ENCODE peak calls at places on chromosomes 6 and 20, in seven cellular contexts. One of them, this sample, is unnamed.

GRCh38 chr20:44461142-44461802 is 14.4 kb upstream of the TTPAL start:
- DNase-seq in head of caudate nucleus: no peak
- DNase-seq in transverse colon: peak
- DNase-seq in stimulated activated CD4-positive, alpha-beta T cell treated with anti-CD3 and anti-CD28 coated beads, Interleukin-15, amount 100 ng/mL, for 24 hours: no peak
- DNase-seq in HAP-1: no peak
- DNase-seq in glomerular endothelial cell: no peak
- DNase-seq in skeletal muscle cell: no peak
- DNase-seq in this sample: no peak

GRCh38 chr20:63355781-63356295 is 5.3 kb downstream of the CHRNA4 start:
- DNase-seq in head of caudate nucleus: no peak
- DNase-seq in glomerular endothelial cell: no peak
- DNase-seq in HAP-1: no peak
- DNase-seq in stimulated activated CD4-positive, alpha-beta T cell treated with anti-CD3 and anti-CD28 coated beads, Interleukin-15, amount 100 ng/mL, for 24 hours: no peak
- DNase-seq in transverse colon: no peak
- DNase-seq in skeletal muscle cell: no peak
- DNase-seq in this sample: no peak

GRCh38 chr20:35901678-35902544 is 52.4 kb downstream of the SCAND1 start:
- DNase-seq in HAP-1: no peak
- DNase-seq in skeletal muscle cell: peak
- DNase-seq in stimulated activated CD4-positive, alpha-beta T cell treated with anti-CD3 and anti-CD28 coated beads, Interleukin-15, amount 100 ng/mL, for 24 hours: no peak
- DNase-seq in transverse colon: no peak
- DNase-seq in head of caudate nucleus: no peak
- DNase-seq in glomerular endothelial cell: peak
- DNase-seq in this sample: peak

GRCh38 chr6:24936641-24937317 is 1.0 kb upstream of the RIPOR2 start:
- DNase-seq in transverse colon: no peak
- DNase-seq in HAP-1: no peak
- DNase-seq in glomerular endothelial cell: no peak
- DNase-seq in stimulated activated CD4-positive, alpha-beta T cell treated with anti-CD3 and anti-CD28 coated beads, Interleukin-15, amount 100 ng/mL, for 24 hours: peak
- DNase-seq in skeletal muscle cell: no peak
- DNase-seq in head of caudate nucleus: no peak
- DNase-seq in this sample: no peak

GRCh38 chr6:97195117-97195516 is 87.9 kb downstream of the MMS22L start:
- DNase-seq in stimulated activated CD4-positive, alpha-beta T cell treated with anti-CD3 and anti-CD28 coated beads, Interleukin-15, amount 100 ng/mL, for 24 hours: no peak
- DNase-seq in skeletal muscle cell: peak
- DNase-seq in head of caudate nucleus: no peak
- DNase-seq in glomerular endothelial cell: no peak
- DNase-seq in transverse colon: no peak
- DNase-seq in HAP-1: no peak
- DNase-seq in this sample: no peak

GRCh38 chr6:157651731-157652490 is 171.1 kb upstream of the SNX9 start:
- DNase-seq in transverse colon: no peak
- DNase-seq in skeletal muscle cell: no peak
- DNase-seq in HAP-1: no peak
- DNase-seq in glomerular endothelial cell: no peak
- DNase-seq in stimulated activated CD4-positive, alpha-beta T cell treated with anti-CD3 and anti-CD28 coated beads, Interleukin-15, amount 100 ng/mL, for 24 hours: no peak
- DNase-seq in head of caudate nucleus: no peak
- DNase-seq in this sample: no peak

GRCh38 chr20:40255368-40255767 is 433.7 kb downstream of the MAFB start:
- DNase-seq in HAP-1: no peak
- DNase-seq in glomerular endothelial cell: no peak
- DNase-seq in transverse colon: no peak
- DNase-seq in skeletal muscle cell: no peak
- DNase-seq in head of caudate nucleus: no peak
- DNase-seq in stimulated activated CD4-positive, alpha-beta T cell treated with anti-CD3 and anti-CD28 coated beads, Interleukin-15, amount 100 ng/mL, for 24 hours: no peak
- DNase-seq in this sample: no peak

GRCh38 chr6:157253017-157253416 is 70.3 kb downstream of the TMEM242 start:
- DNase-seq in head of caudate nucleus: no peak
- DNase-seq in stimulated activated CD4-positive, alpha-beta T cell treated with anti-CD3 and anti-CD28 coated beads, Interleukin-15, amount 100 ng/mL, for 24 hours: no peak
- DNase-seq in HAP-1: no peak
- DNase-seq in skeletal muscle cell: no peak
- DNase-seq in transverse colon: no peak
- DNase-seq in glomerular endothelial cell: no peak
- DNase-seq in this sample: no peak

GRCh38 chr20:17651761-17652388 is 30.2 kb downstream of the RRBP1 start:
- DNase-seq in stimulated activated CD4-positive, alpha-beta T cell treated with anti-CD3 and anti-CD28 coated beads, Interleukin-15, amount 100 ng/mL, for 24 hours: no peak
- DNase-seq in head of caudate nucleus: no peak
- DNase-seq in skeletal muscle cell: no peak
- DNase-seq in HAP-1: no peak
- DNase-seq in transverse colon: no peak
- DNase-seq in glomerular endothelial cell: no peak
- DNase-seq in this sample: peak

GRCh38 chr20:57397004-57397692 is 6.0 kb downstream of the RBM38 start:
- DNase-seq in skeletal muscle cell: no peak
- DNase-seq in stimulated activated CD4-positive, alpha-beta T cell treated with anti-CD3 and anti-CD28 coated beads, Interleukin-15, amount 100 ng/mL, for 24 hours: peak
- DNase-seq in HAP-1: no peak
- DNase-seq in transverse colon: no peak
- DNase-seq in head of caudate nucleus: no peak
- DNase-seq in glomerular endothelial cell: no peak
- DNase-seq in this sample: no peak

GRCh38 chr6:5786321-5787053 is 220.2 kb downstream of the NRN1 start:
- DNase-seq in stimulated activated CD4-positive, alpha-beta T cell treated with anti-CD3 and anti-CD28 coated beads, Interleukin-15, amount 100 ng/mL, for 24 hours: no peak
- DNase-seq in head of caudate nucleus: no peak
- DNase-seq in transverse colon: no peak
- DNase-seq in glomerular endothelial cell: no peak
- DNase-seq in HAP-1: no peak
- DNase-seq in skeletal muscle cell: no peak
- DNase-seq in this sample: no peak

GRCh38 chr20:21323640-21324039 is 20.5 kb downstream of the XRN2 start:
- DNase-seq in HAP-1: peak
- DNase-seq in skeletal muscle cell: no peak
- DNase-seq in head of caudate nucleus: no peak
- DNase-seq in transverse colon: peak
- DNase-seq in glomerular endothelial cell: peak
- DNase-seq in stimulated activated CD4-positive, alpha-beta T cell treated with anti-CD3 and anti-CD28 coated beads, Interleukin-15, amount 100 ng/mL, for 24 hours: no peak
- DNase-seq in this sample: no peak

GRCh38 chr20:6007094-6007528 is 46.7 kb downstream of the LRRN4 start:
- DNase-seq in stimulated activated CD4-positive, alpha-beta T cell treated with anti-CD3 and anti-CD28 coated beads, Interleukin-15, amount 100 ng/mL, for 24 hours: no peak
- DNase-seq in glomerular endothelial cell: no peak
- DNase-seq in HAP-1: no peak
- DNase-seq in skeletal muscle cell: no peak
- DNase-seq in transverse colon: no peak
- DNase-seq in head of caudate nucleus: no peak
- DNase-seq in this sample: no peak

GRCh38 chr6:157710604-157711003 is 112.4 kb upstream of the SNX9 start:
- DNase-seq in skeletal muscle cell: no peak
- DNase-seq in stimulated activated CD4-positive, alpha-beta T cell treated with anti-CD3 and anti-CD28 coated beads, Interleukin-15, amount 100 ng/mL, for 24 hours: no peak
- DNase-seq in glomerular endothelial cell: no peak
- DNase-seq in head of caudate nucleus: no peak
- DNase-seq in HAP-1: no peak
- DNase-seq in transverse colon: no peak
- DNase-seq in this sample: no peak

GRCh38 chr20:13028001-13028400 is 19.2 kb downstream of the SPTLC3 start:
- DNase-seq in stimulated activated CD4-positive, alpha-beta T cell treated with anti-CD3 and anti-CD28 coated beads, Interleukin-15, amount 100 ng/mL, for 24 hours: no peak
- DNase-seq in head of caudate nucleus: no peak
- DNase-seq in glomerular endothelial cell: no peak
- DNase-seq in HAP-1: no peak
- DNase-seq in transverse colon: no peak
- DNase-seq in skeletal muscle cell: no peak
- DNase-seq in this sample: no peak

GRCh38 chr20:24109008-24109407 is 120.4 kb upstream of the GGTLC1 start:
- DNase-seq in skeletal muscle cell: no peak
- DNase-seq in HAP-1: no peak
- DNase-seq in head of caudate nucleus: no peak
- DNase-seq in transverse colon: peak
- DNase-seq in glomerular endothelial cell: no peak
- DNase-seq in stimulated activated CD4-positive, alpha-beta T cell treated with anti-CD3 and anti-CD28 coated beads, Interleukin-15, amount 100 ng/mL, for 24 hours: no peak
- DNase-seq in this sample: no peak

GRCh38 chr6:139323511-139324445 is 32.0 kb upstream of the TXLNB start:
- DNase-seq in skeletal muscle cell: peak
- DNase-seq in head of caudate nucleus: peak
- DNase-seq in glomerular endothelial cell: peak
- DNase-seq in transverse colon: peak
- DNase-seq in HAP-1: peak
- DNase-seq in stimulated activated CD4-positive, alpha-beta T cell treated with anti-CD3 and anti-CD28 coated beads, Interleukin-15, amount 100 ng/mL, for 24 hours: peak
- DNase-seq in this sample: no peak

GRCh38 chr20:61821698-61822097 is 244.0 kb downstream of the TAF4 start:
- DNase-seq in head of caudate nucleus: no peak
- DNase-seq in skeletal muscle cell: no peak
- DNase-seq in stimulated activated CD4-positive, alpha-beta T cell treated with anti-CD3 and anti-CD28 coated beads, Interleukin-15, amount 100 ng/mL, for 24 hours: no peak
- DNase-seq in glomerular endothelial cell: no peak
- DNase-seq in transverse colon: no peak
- DNase-seq in HAP-1: no peak
- DNase-seq in this sample: no peak